ENCODE peak calls at places on chromosomes 13 and 19, in four cellular contexts. One of them, this sample, is unnamed.
A peak's percentile ranks its signal among the peaks of the same experiment; 100 is the strongest.

GRCh38 chr13:24040835-24041234 is 119.7 kb upstream of the SPATA13 start:
- DNase-seq in HL-60: no peak
- DNase-seq in K562: no peak
- DNase-seq in GM12878: no peak
- DNase-seq in this sample: no peak

GRCh38 chr19:34135401-34135800 is 36.9 kb upstream of the LSM14A start:
- DNase-seq in HL-60: no peak
- DNase-seq in K562: no peak
- DNase-seq in GM12878: no peak
- DNase-seq in this sample: no peak

GRCh38 chr13:28022848-28023518 is 34.5 kb upstream of the URAD start:
- DNase-seq in HL-60: no peak
- DNase-seq in K562: no peak
- DNase-seq in GM12878: no peak
- DNase-seq in this sample: no peak

GRCh38 chr19:33948651-33949335 is 152.1 kb downstream of the KCTD15 start:
- DNase-seq in HL-60: no peak
- DNase-seq in K562: no peak
- DNase-seq in GM12878: no peak
- DNase-seq in this sample: no peak

GRCh38 chr19:19329199-19329598 is 8.6 kb downstream of the MAU2 start:
- DNase-seq in HL-60: peak; percentile 67
- DNase-seq in K562: no peak
- DNase-seq in GM12878: no peak
- DNase-seq in this sample: no peak

GRCh38 chr13:93409816-93410215 is 183.2 kb downstream of the GPC6 start:
- DNase-seq in HL-60: no peak
- DNase-seq in K562: no peak
- DNase-seq in GM12878: no peak
- DNase-seq in this sample: no peak

GRCh38 chr13:39452412-39452811 is 150.6 kb downstream of the LHFPL6 start:
- DNase-seq in HL-60: no peak
- DNase-seq in K562: no peak
- DNase-seq in GM12878: no peak
- DNase-seq in this sample: no peak

GRCh38 chr19:5228932-5229777 is 111.5 kb downstream of the PTPRS start:
- DNase-seq in HL-60: peak; percentile 6
- DNase-seq in K562: no peak
- DNase-seq in GM12878: no peak
- DNase-seq in this sample: no peak

GRCh38 chr13:39855236-39855635 is 199.8 kb downstream of the COG6 start:
- DNase-seq in HL-60: no peak
- DNase-seq in K562: no peak
- DNase-seq in GM12878: no peak
- DNase-seq in this sample: no peak

GRCh38 chr19:6069268-6069771 is 41.0 kb downstream of the RFX2 start:
- DNase-seq in HL-60: no peak
- DNase-seq in K562: no peak
- DNase-seq in GM12878: no peak
- DNase-seq in this sample: no peak

DNA sequence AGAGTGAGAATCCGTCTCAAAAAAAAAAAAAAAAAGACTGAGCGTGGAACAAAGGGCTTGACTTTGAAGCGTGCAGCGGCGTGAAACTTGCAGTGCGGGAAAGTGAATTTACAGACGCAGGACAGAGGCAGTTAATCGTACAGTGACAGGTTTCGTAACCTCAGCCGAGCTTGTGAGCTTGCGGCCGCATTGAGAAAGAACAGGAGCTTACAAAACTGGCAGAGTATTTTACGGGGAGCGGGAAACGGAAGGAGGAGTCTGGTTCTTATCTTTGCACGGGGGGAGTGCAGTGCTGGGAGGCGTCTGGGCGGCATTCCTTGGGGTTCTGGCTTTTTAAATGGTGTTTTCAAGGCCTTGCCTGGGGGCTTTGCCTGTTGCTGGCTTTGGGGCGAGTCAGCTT is 6.0 kb upstream of the BSG start:
- DNase-seq in HL-60: peak; percentile 94
- DNase-seq in K562: peak; percentile 84
- DNase-seq in GM12878: no peak
- DNase-seq in this sample: no peak
- TF ChIP-seq POLR2AphosphoS5 in HL-60: peak; percentile 86
- TF ChIP-seq POLR2AphosphoS5 in K562: peak; percentile 35
- TF ChIP-seq POLR2AphosphoS5 in GM12878: no peak
- TF ChIP-seq POLR2AphosphoS5 in this sample: no peak

DNA sequence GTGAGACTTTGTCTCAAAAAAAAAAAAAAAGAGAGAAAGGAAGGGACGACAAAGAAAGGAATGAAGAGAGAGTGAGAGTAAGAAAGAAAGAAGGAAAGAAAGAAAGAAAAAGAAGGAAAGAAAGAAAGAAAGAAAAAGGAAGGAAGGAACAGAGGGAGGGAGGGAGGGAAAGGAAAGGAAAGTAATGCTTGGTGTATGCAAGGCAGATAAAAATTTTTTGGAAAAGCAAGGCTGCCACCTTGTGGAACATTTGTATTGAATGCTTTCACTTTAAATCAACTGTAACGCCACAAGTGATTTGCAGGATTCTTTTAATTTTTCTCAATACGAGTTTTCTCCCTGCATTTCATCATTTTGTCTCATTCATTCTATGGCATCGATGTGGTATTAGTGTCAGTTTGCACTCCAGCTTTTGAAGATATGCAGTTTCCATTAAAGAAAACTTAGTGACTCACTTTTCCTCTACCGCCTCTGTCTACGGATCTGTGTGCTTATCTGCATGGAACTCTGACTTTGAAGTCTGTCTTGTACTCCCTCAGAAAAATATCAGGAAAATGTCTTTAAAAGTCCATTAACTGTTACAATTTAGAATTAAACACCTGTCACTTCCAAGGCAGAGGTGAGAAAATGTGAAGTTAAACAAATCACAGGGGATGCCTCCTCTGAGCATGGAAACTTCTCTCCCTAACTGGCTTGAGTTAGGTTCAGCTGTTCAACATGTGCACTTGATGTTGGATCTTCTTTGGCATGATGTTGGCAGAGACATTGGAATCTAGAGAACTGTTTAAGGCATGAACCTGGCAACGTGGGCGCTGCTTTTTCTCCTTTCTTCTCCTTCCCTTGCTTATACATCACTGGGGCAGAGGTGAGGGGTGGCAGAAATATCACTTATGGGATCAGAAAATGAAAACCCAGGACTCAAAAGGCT is 20.0 kb upstream of the ZDHHC20 start:
- DNase-seq in HL-60: no peak
- DNase-seq in K562: peak; percentile 17
- DNase-seq in GM12878: no peak
- DNase-seq in this sample: no peak
- TF ChIP-seq SPI1 in HL-60: no peak
- TF ChIP-seq SPI1 in K562: no peak
- TF ChIP-seq SPI1 in GM12878: no peak
- TF ChIP-seq SPI1 in this sample: no peak

DNA sequence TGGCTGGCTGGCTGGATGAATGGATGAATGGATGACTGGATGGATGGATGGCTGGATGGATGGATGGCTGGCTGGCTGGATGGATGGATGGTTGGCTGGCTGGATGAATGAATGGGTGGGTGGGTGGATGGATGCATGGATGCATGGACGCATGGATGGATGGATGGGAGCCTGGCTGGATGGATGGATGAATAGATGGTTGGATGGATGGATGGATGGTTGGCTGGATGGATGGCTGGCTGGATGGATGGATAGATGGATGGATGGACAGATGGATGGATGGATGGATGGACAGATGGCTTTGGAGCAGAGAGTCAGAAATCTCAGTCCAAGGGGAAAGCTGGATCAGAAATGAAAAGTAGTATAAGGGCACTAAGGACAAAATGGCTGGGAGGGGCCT is 106.4 kb upstream of the SERP2 start:
- DNase-seq in HL-60: no peak
- DNase-seq in K562: no peak
- DNase-seq in GM12878: no peak
- DNase-seq in this sample: no peak
- TF ChIP-seq POLR2AphosphoS5 in HL-60: no peak
- TF ChIP-seq POLR2AphosphoS5 in K562: no peak
- TF ChIP-seq POLR2AphosphoS5 in GM12878: no peak
- TF ChIP-seq POLR2AphosphoS5 in this sample: no peak

GRCh38 chr19:2488942-2489731 is 13.2 kb downstream of the GADD45B start:
- DNase-seq in HL-60: no peak
- DNase-seq in K562: no peak
- DNase-seq in GM12878: no peak
- DNase-seq in this sample: no peak
- TF ChIP-seq SPI1 in HL-60: no peak
- TF ChIP-seq SPI1 in K562: no peak
- TF ChIP-seq SPI1 in GM12878: no peak
- TF ChIP-seq SPI1 in this sample: no peak